ENCODE peak calls at places on chromosomes 12 and 14, in seven cellular contexts. R is neuronal stem cell; F is left ventricle myocardium inferior; H is CD4-positive, alpha-beta T cell; B is AG04450; A is aorta; T is H9. D is an unnamed sample.

GRCh38 chr12:124569375-124570148 is 2.1 kb upstream of the NCOR2 start:
- DNase-seq in A (no peak), T (no peak), R (no peak), B (no peak), F (no peak), H (no peak), D (no peak)

GRCh38 chr14:35001624-35002023 is 18.8 kb downstream of the SRP54 start:
- DNase-seq in F (no peak), R (no peak), B (no peak), H (no peak), A (no peak), T (no peak), D (no peak)

GRCh38 chr12:62865860-62866407 is 69.0 kb downstream of the PPM1H start:
- DNase-seq in R (no peak), T (peak), A (no peak), B (no peak), H (no peak), F (no peak), D (no peak)

GRCh38 chr12:94207467-94208432 is 59.4 kb downstream of the PLXNC1 start:
- DNase-seq in H (peak), R (no peak), F (no peak), A (no peak), B (no peak), T (no peak), D (no peak)

GRCh38 chr12:68944296-68945076 is 11.5 kb upstream of the CPM start:
- DNase-seq in A (no peak), H (no peak), F (no peak), T (no peak), B (no peak), R (no peak), D (no peak)

GRCh38 chr12:128627659-128628058 is 196.1 kb downstream of the SLC15A4 start:
- DNase-seq in H (no peak), A (no peak), R (no peak), F (no peak), B (no peak), T (no peak), D (no peak)

GRCh38 chr14:81256289-81256960 is 35.7 kb upstream of the GTF2A1 start:
- DNase-seq in R (no peak), A (no peak), B (no peak), F (no peak), H (no peak), T (no peak), D (no peak)

GRCh38 chr12:6367065-6367968 is 8.0 kb downstream of the SCNN1A start:
- DNase-seq in R (no peak), A (peak), F (no peak), H (peak), T (no peak), B (no peak), D (no peak)

GRCh38 chr12:12172106-12172511 is 94.7 kb downstream of the LRP6 start:
- DNase-seq in T (no peak), F (no peak), R (no peak), H (no peak), A (no peak), B (no peak), D (no peak)

GRCh38 chr12:108881953-108882352 is 2.1 kb downstream of the DAO start:
- DNase-seq in A (no peak), R (no peak), H (no peak), T (no peak), F (no peak), B (no peak), D (no peak)

GRCh38 chr12:11795910-11796459 is 146.5 kb downstream of the ETV6 start:
- DNase-seq in H (no peak), B (peak), F (no peak), A (no peak), R (peak), T (no peak), D (no peak)

GRCh38 chr14:39442293-39442692 is 10.1 kb upstream of the FBXO33 start:
- DNase-seq in B (no peak), R (no peak), F (no peak), H (no peak), A (no peak), T (no peak), D (no peak)

GRCh38 chr14:100038065-100038464 is 27.2 kb upstream of the EVL start:
- DNase-seq in A (no peak), H (no peak), B (no peak), F (no peak), T (no peak), R (no peak), D (no peak)

GRCh38 chr12:27969011-27969900 is 3.3 kb downstream of the PTHLH start:
- DNase-seq in T (peak), R (no peak), F (peak), B (no peak), H (no peak), A (peak), D (no peak)

GRCh38 chr12:68119724-68120211 is 39.8 kb downstream of the IFNG start:
- DNase-seq in H (peak), F (no peak), T (no peak), A (no peak), R (no peak), B (no peak), D (no peak)

GRCh38 chr12:5965950-5966383 is 20.9 kb upstream of the ANO2 start:
- DNase-seq in F (peak), H (peak), A (no peak), R (peak), T (peak), B (peak), D (no peak)

GRCh38 chr12:15627995-15628945 is 160.9 kb downstream of the EPS8 start:
- DNase-seq in H (no peak), B (no peak), F (no peak), R (no peak), T (no peak), A (no peak), D (no peak)

GRCh38 chr14:90193925-90194324 is 62.4 kb upstream of the PSMC1 start:
- DNase-seq in F (no peak), B (no peak), R (no peak), T (peak), H (no peak), A (no peak), D (no peak)

GRCh38 chr12:25017336-25017735 is 68.4 kb upstream of the BCAT1 start:
- DNase-seq in F (no peak), B (no peak), T (no peak), R (no peak), A (no peak), H (no peak), D (no peak)

GRCh38 chr12:22118206-22118605 is 72.2 kb downstream of the CMAS start:
- DNase-seq in H (no peak), B (no peak), A (no peak), T (no peak), F (no peak), R (no peak), D (no peak)

GRCh38 chr12:22116376-22116775 is 70.4 kb downstream of the CMAS start:
- DNase-seq in B (no peak), H (no peak), T (no peak), F (no peak), A (no peak), R (no peak), D (no peak)

GRCh38 chr12:22115711-22116110 is 69.7 kb downstream of the CMAS start:
- DNase-seq in A (no peak), T (peak), R (no peak), F (no peak), B (no peak), H (no peak), D (no peak)

GRCh38 chr12:22121224-22121623 is 75.2 kb downstream of the CMAS start:
- DNase-seq in T (peak), B (no peak), A (no peak), R (no peak), F (no peak), H (peak), D (no peak)

GRCh38 chr12:22117551-22117950 is 71.5 kb downstream of the CMAS start:
- DNase-seq in B (no peak), F (no peak), A (no peak), R (no peak), H (no peak), T (no peak), D (no peak)
- H3K27ac ChIP-seq in B (no peak), F (no peak), A (no peak), R (no peak), H (no peak), T (no peak), D (no peak)

GRCh38 chr12:74889073-74889472 is 320.6 kb downstream of the KCNC2 start:
- DNase-seq in T (no peak), B (no peak), H (no peak), A (no peak), R (no peak), F (no peak), D (no peak)

GRCh38 chr12:74891276-74891675 is 318.4 kb downstream of the KCNC2 start:
- DNase-seq in T (no peak), H (no peak), B (no peak), F (no peak), A (no peak), R (no peak), D (no peak)

GRCh38 chr12:74889563-74890236 is 319.9 kb downstream of the KCNC2 start:
- DNase-seq in R (no peak), A (no peak), T (no peak), F (no peak), H (no peak), B (peak), D (no peak)

GRCh38 chr12:74892057-74892633 is 317.5 kb downstream of the KCNC2 start:
- DNase-seq in F (no peak), R (no peak), T (no peak), H (no peak), B (no peak), A (no peak), D (no peak)

GRCh38 chr12:74890237-74890599 is 319.4 kb downstream of the KCNC2 start:
- DNase-seq in H (no peak), A (no peak), B (peak), T (no peak), R (no peak), F (no peak), D (no peak)
- H3K27ac ChIP-seq in H (no peak), A (no peak), B (peak), T (no peak), R (no peak), F (no peak), D (no peak)

DNA sequence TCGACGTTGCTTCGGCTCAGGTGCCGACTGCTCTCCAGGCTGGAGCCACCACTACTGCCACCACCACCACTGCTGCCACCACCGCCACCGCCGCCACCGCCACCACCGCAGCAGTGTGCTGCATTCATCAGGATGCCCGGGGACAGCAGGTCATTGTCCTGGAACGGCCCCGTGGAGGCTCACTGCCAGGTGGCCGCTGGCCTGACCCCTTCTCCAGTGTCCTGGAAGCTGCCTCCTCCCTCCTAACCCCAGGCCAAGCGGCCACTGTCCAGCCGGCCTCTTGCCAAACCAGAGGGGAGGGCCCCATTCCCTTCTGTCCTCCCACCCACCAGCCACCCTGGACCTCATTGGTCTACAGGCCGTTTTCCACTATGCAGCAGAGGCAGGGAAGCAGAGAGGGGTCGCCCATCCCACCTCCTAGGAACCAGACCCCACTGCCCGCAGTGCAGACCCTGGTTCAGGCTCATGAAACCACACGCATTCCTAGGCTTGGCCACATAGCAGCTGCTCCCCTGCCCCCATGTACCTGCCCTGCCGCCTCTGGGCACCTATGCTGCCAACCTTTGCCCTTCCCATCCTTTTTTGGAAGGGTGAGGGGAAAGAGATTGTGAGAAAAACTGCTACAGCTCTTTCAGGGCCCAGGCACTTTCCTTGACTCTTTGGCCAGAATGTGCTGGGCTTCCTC is 15.2 kb downstream of the ARL6IP4 start:
- DNase-seq in A (no peak), B (no peak), F (peak), R (no peak), T (no peak), H (no peak), D (no peak)
- H3K27ac ChIP-seq in A (no peak), B (no peak), F (no peak), R (no peak), T (no peak), H (no peak), D (no peak)

GRCh38 chr14:75727124-75727523 is 66.1 kb downstream of the TTLL5 start:
- DNase-seq in F (no peak), T (no peak), H (no peak), A (no peak), R (no peak), B (no peak), D (no peak)

GRCh38 chr14:75726326-75726725 is 65.3 kb downstream of the TTLL5 start:
- DNase-seq in B (no peak), A (no peak), F (no peak), R (no peak), H (no peak), T (no peak), D (no peak)

GRCh38 chr14:75723716-75724115 is 62.7 kb downstream of the TTLL5 start:
- DNase-seq in B (no peak), F (no peak), T (no peak), A (no peak), H (no peak), R (no peak), D (no peak)

GRCh38 chr14:75724414-75725204 is 63.6 kb downstream of the TTLL5 start:
- DNase-seq in R (no peak), A (no peak), T (no peak), H (no peak), B (no peak), F (peak), D (no peak)

GRCh38 chr14:75725481-75725880 is 64.4 kb downstream of the TTLL5 start:
- DNase-seq in H (no peak), B (no peak), R (no peak), T (no peak), A (no peak), F (peak), D (no peak)
- H3K27ac ChIP-seq in H (no peak), B (no peak), R (no peak), T (no peak), A (no peak), F (peak), D (no peak)

GRCh38 chr12:122048156-122048555 is 26.5 kb downstream of the BCL7A start:
- DNase-seq in R (no peak), A (no peak), T (no peak), F (no peak), B (no peak), H (no peak), D (no peak)
- H3K27ac ChIP-seq in R (no peak), A (no peak), T (no peak), F (no peak), B (no peak), H (no peak), D (no peak)

GRCh38 chr12:132472386-132472785 is 17.6 kb upstream of the FBRSL1 start:
- DNase-seq in A (no peak), H (no peak), F (no peak), T (no peak), B (no peak), R (no peak), D (no peak)
- H3K27ac ChIP-seq in A (no peak), H (no peak), F (no peak), T (no peak), B (no peak), R (no peak), D (no peak)

GRCh38 chr14:95191445-95192199 is 34.3 kb upstream of the DICER1 start:
- DNase-seq in H (no peak), T (no peak), R (no peak), F (no peak), B (no peak), A (no peak), D (no peak)
- H3K27ac ChIP-seq in H (no peak), T (no peak), R (no peak), F (peak), B (no peak), A (no peak), D (no peak)

DNA sequence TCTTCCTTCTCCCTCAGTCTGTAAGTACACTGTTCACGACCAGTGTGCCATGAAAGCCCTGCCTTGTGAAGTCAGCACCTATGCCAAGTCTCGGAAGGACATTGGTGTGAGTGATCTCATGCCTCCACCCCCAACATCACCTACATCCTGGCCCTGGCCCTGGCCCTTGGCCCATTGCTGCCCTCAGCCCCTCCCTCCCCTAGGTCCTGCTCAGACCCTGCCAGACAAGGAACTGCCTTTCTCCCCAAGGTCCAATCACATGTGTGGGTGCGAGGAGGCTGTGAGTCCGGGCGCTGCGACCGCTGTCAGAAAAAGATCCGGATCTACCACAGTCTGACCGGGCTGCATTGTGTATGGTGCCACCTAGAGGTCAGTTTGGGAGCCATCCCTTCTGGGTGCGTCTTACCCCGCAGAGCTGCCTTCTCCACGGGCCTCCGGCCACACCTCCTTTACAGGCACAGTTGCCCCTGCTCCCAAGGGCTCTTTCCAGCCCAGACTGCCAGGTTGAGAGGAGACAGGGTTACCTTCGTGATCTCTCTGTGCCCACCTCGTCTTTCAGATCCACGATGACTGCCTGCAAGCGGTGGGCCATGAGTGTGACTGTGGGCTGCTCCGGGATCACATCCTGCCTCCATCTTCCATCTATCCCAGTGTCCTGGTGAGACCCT is 9.2 kb downstream of the DGKA start:
- DNase-seq in H (peak), T (peak), F (peak), R (peak), B (peak), A (peak), D (peak)
- H3K27ac ChIP-seq in H (peak), T (no peak), F (no peak), R (no peak), B (no peak), A (no peak), D (peak)

DNA sequence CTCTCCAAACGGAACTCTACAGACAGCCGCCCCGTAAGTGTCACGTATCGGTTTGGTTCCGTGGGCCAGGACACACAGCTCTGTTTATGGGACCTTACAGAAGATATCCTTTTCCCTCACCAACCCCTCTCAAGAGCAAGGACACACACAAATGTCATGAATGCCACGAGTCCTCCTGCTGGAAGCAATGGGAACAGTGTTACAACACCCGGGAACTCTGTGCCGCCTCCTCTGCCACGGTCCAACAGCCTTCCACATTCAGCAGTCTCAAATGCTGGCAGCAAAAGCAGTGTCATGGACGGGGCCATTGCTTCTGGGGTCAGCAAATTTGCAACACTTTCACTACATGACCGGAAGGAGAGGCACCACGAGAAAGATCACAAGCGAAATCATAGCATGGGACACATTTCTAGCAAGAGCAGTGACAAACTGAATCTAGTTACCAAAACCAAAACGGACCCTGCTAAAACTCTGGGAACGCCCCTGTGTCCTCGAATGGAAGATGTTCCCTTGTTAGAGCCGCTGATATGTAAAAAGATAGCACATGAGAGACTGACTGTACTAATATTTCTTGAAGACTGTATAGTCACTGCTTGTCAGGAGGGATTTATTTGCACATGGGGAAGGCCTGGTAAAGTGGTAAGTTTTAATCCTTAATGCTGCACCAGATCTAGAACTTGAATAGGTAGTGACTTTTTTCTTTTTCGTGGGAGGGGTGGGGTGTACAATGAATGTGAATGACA is 69.7 kb downstream of the WDR20 start:
- DNase-seq in B (no peak), T (no peak), H (no peak), F (no peak), R (no peak), A (peak), D (peak)
- H3K27ac ChIP-seq in B (no peak), T (no peak), H (no peak), F (peak), R (no peak), A (no peak), D (peak)

GRCh38 chr12:112126916-112127315 is 1.6 kb downstream of the TRAFD1 start:
- DNase-seq in A (no peak), T (no peak), F (no peak), H (no peak), R (no peak), B (no peak), D (no peak)
- H3K27ac ChIP-seq in A (no peak), T (no peak), F (no peak), H (no peak), R (no peak), B (no peak), D (no peak)